ENCODE peak calls at places on chromosomes 3 and 15, in nine cellular contexts. G is fibroblast of lung; O is thoracic aorta; M is breast epithelium; K is CD8-positive, alpha-beta memory T cell; P is left ventricle myocardium inferior; Z is heart right ventricle; U is thyroid gland; H is psoas muscle. D is an unnamed sample. For H3K27me3, the result is how much of the 10 kb centered on the place peaks cover.

GRCh38 chr3:53941945-53942344 is 50.3 kb upstream of the SELENOK start:
- DNase-seq in U (no peak), M (no peak), O (no peak), H (no peak), K (no peak), Z (no peak), G (no peak), P (no peak), D (peak)

GRCh38 chr3:129343643-129344360 is 65.1 kb downstream of the HMCES start:
- DNase-seq in G (peak), Z (no peak), U (peak), P (no peak), O (no peak), M (no peak), H (peak), K (peak), D (peak)

GRCh38 chr15:58520464-58520863 is 88.7 kb downstream of the LIPC start:
- DNase-seq in U (no peak), O (no peak), M (no peak), H (no peak), P (no peak), K (no peak), G (no peak), Z (no peak), D (no peak)

GRCh38 chr15:100060276-100060926 is 281.4 kb downstream of the ADAMTS17 start:
- DNase-seq in Z (peak), O (peak), H (no peak), K (no peak), M (peak), P (no peak), G (no peak), U (peak), D (no peak)

GRCh38 chr15:51121118-51121517 is 26.4 kb upstream of the TNFAIP8L3 start:
- DNase-seq in M (no peak), O (peak), P (no peak), G (peak), H (no peak), U (no peak), Z (no peak), K (no peak), D (no peak)

GRCh38 chr3:87309601-87310000 is 33.2 kb upstream of the POU1F1 start:
- DNase-seq in M (no peak), O (no peak), H (no peak), Z (no peak), P (no peak), U (no peak), G (no peak), K (no peak), D (no peak)

GRCh38 chr3:106068386-106068785 is 199.6 kb upstream of the CBLB start:
- DNase-seq in G (peak), Z (peak), U (peak), P (no peak), O (no peak), H (no peak), K (no peak), M (no peak), D (no peak)

GRCh38 chr3:194395201-194395600 is 3.9 kb downstream of the GP5 start:
- DNase-seq in K (no peak), M (no peak), U (no peak), H (no peak), Z (no peak), P (no peak), G (peak), O (no peak), D (no peak)

GRCh38 chr15:69021895-69022294 is 7.4 kb downstream of the NOX5 start:
- DNase-seq in H (no peak), U (no peak), P (no peak), Z (no peak), K (no peak), M (no peak), G (no peak), O (no peak), D (no peak)

GRCh38 chr15:77118787-77119410 is 48.0 kb upstream of the TSPAN3 start:
- DNase-seq in H (no peak), G (peak), K (peak), U (peak), O (no peak), P (no peak), Z (peak), M (peak), D (no peak)

GRCh38 chr15:76116138-76116885 is 56.5 kb downstream of the TMEM266 start:
- DNase-seq in H (no peak), U (no peak), Z (no peak), G (no peak), M (no peak), P (no peak), O (no peak), K (no peak), D (peak)

GRCh38 chr3:111729087-111729846 is 129.8 kb upstream of the PHLDB2 start:
- DNase-seq in Z (peak), P (peak), M (no peak), O (peak), H (peak), U (peak), K (no peak), G (peak), D (no peak)

GRCh38 chr3:32450426-32450825 is 52.2 kb downstream of the CMTM6 start:
- DNase-seq in Z (no peak), O (no peak), K (no peak), G (no peak), P (no peak), H (no peak), M (no peak), U (no peak), D (no peak)

GRCh38 chr3:70433091-70433490 is 120.7 kb upstream of the MDFIC2 start:
- DNase-seq in M (no peak), K (no peak), U (no peak), O (no peak), Z (no peak), P (no peak), H (no peak), G (peak), D (no peak)

GRCh38 chr3:147409143-147410121 is at the start of gene ZIC1:
- DNase-seq in G (no peak), H (no peak), M (no peak), P (no peak), K (no peak), Z (no peak), U (no peak), O (no peak), D (peak)
- H3K27me3 ChIP-seq in G (half or more), H (under half), M (half or more), P (half or more), K (under half), Z (half or more), U (half or more), O (half or more), D (half or more)

DNA sequence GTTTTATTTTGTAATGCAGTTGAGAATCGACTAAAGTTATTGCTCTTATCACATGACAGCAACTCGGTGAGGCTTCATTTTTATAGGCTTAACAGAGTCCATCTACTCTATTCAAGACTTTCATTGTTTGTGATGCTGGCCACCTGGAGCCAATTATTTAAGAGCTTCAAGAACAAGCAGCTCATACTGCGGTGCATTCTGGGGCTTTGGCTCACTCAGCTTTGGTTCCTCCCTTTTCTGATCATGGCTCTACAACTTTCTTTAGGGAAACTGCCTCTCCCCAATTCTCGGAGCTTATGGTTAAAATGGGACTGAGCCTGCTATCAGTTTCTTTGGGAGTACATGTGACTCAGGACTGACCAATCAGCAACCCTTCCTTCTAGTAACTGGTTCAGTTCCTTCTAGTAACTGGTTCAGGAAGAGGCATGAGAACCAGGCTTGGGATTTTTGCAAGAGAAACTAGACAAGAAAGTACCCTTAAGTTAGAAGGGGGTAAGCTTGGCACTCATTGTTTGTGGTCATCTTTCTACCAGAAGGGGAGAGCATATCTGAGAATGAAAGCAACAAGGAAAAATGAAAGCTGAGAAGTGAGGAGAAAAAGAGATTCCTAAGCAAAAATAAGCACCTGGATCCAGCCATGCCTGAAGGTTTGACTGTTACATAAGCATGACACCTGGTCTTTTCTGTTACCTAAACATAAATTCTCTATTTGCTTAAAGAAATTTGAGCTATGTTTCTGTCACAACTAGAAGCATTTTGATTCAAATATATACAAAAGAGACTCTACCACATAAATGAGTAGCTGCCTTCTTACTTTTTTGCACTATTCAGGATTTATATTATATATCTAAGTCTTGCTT is 24.1 kb upstream of the ARHGEF3 start:
- DNase-seq in Z (no peak), P (no peak), O (no peak), G (peak), H (no peak), U (no peak), K (no peak), M (no peak), D (no peak)
- H3K4me3 ChIP-seq in Z (no peak), P (no peak), O (no peak), G (no peak), H (no peak), U (no peak), K (no peak), M (no peak), D (no peak)

GRCh38 chr3:13045904-13046568 is 27.2 kb downstream of the IQSEC1 start:
- DNase-seq in H (no peak), U (no peak), G (no peak), O (no peak), K (peak), M (no peak), Z (peak), P (no peak), D (no peak)

GRCh38 chr3:13045245-13045903 is 27.9 kb downstream of the IQSEC1 start:
- DNase-seq in G (no peak), M (no peak), K (no peak), P (no peak), Z (no peak), H (no peak), O (no peak), U (no peak), D (no peak)

GRCh38 chr3:13047296-13048165 is 25.7 kb downstream of the IQSEC1 start:
- DNase-seq in H (no peak), M (no peak), G (no peak), Z (no peak), U (no peak), P (no peak), K (no peak), O (no peak), D (no peak)

GRCh38 chr3:13044496-13045244 is 28.6 kb downstream of the IQSEC1 start:
- DNase-seq in M (no peak), K (no peak), H (no peak), U (no peak), P (no peak), Z (no peak), O (no peak), G (no peak), D (no peak)

GRCh38 chr3:13046569-13047279 is 26.5 kb downstream of the IQSEC1 start:
- DNase-seq in G (no peak), U (no peak), P (no peak), H (no peak), O (no peak), Z (no peak), K (no peak), M (no peak), D (no peak)
- H3K27me3 ChIP-seq in G (under half), U (under half), P (under half), H (under half), O (under half), Z (under half), K (under half), M (under half), D (under half)

GRCh38 chr15:40337597-40337996 is 3.1 kb downstream of the CCDC9B start:
- DNase-seq in M (no peak), P (no peak), O (no peak), K (no peak), G (no peak), U (no peak), Z (no peak), H (no peak), D (peak)
- H3K4me3 ChIP-seq in M (peak), P (peak), O (peak), K (no peak), G (no peak), U (no peak), Z (no peak), H (peak), D (no peak)

DNA sequence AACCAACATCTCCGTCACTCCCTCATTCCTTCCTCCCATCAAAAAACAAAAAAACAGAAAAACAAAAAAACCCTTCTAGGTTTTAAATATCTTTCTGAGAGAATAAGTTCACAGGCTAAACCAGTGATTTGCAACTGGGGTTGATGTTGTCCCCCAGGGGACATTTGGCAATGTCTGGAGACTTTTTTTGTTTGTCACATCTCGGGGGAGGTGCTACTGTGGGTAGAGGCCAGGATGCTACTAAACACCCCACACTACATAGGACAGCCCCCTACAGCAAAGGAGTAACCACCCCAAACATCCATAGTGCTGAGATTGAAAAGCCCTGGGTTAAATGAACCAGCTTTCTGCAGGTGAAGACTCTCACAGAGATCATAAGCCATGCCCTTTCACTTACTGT is 17.0 kb upstream of the PROK2 start:
- DNase-seq in H (no peak), P (no peak), Z (no peak), G (no peak), K (no peak), U (no peak), O (no peak), M (no peak), D (no peak)
- H3K27me3 ChIP-seq in H (under half), P (half or more), Z (under half), G (under half), K (under half), U (under half), O (under half), M (under half), D (under half)

DNA sequence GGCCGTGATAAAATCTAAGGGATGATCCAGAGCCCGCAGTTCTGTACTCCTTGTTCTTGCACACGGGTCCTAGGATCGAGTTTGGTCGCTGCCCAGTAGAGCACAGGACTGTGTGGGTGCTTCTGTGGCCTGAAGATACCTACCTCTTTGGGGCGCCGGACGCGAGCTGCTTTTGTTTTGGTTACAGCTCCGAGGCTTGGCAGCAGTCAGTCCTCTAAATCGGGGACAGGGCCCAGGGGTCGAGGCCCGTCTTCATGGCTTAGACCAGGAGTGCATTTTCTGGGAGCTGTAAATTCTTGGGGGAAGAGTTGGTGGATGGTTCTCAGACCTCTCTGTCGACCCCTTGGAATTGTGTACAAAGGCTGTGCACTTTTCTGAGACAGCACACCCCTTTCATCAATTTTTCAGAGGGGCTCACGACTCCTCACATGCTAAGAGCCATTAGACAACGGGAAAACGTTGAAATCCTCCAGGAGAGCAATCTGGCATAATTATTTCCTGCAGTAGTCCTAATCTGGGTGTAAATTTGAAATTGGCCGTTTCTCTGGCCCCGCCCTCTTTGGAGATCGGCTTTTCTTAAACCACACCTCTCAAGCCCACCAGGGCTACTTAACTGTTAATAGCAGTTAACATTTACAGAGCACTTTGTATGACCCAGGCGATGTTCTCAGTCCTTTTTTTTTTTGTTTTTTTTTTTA is 927 bp downstream of the CEP97 start:
- DNase-seq in K (no peak), G (peak), M (no peak), H (peak), Z (peak), P (peak), U (peak), O (no peak), D (peak)
- H3K4me3 ChIP-seq in K (peak), G (peak), M (peak), H (peak), Z (peak), P (peak), U (peak), O (peak), D (peak)

DNA sequence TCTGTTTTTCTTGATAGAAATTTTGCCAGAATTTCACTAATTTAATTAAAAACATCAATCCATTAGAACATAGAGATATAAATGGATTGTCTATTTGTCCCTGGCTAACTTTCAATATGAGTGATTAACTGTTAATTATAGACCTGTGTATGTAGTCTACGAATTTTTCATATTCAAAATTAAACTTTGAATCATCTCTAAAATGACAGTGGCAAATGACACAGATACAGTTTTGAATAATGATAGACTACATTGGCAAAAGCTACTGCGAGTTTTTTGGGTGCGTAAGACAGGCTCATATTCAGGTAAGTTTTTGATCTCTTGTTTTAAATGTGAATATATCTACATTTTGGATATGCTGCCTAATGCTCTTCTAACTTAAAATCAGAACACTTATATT is 86.0 kb upstream of the TBC1D5 start:
- DNase-seq in G (no peak), M (no peak), P (no peak), K (no peak), U (no peak), Z (no peak), O (no peak), H (no peak), D (no peak)
- H3K27me3 ChIP-seq in G (under half), M (under half), P (under half), K (under half), U (under half), Z (under half), O (under half), H (under half), D (under half)

GRCh38 chr3:186787642-186788481 is 4.5 kb downstream of the EIF4A2 start:
- DNase-seq in O (no peak), G (no peak), H (no peak), M (no peak), P (no peak), Z (no peak), K (no peak), U (no peak), D (no peak)
- H3K4me3 ChIP-seq in O (no peak), G (no peak), H (peak), M (peak), P (peak), Z (no peak), K (peak), U (no peak), D (no peak)

GRCh38 chr3:158108596-158108995 is 1.3 kb upstream of the RSRC1 start:
- DNase-seq in K (no peak), O (no peak), Z (no peak), M (no peak), H (no peak), P (no peak), G (no peak), U (no peak), D (no peak)

GRCh38 chr3:158109295-158109803 is 540 bp upstream of the RSRC1 start:
- DNase-seq in P (no peak), Z (no peak), M (no peak), O (no peak), G (no peak), K (no peak), H (no peak), U (no peak), D (no peak)

GRCh38 chr3:158106773-158107461 is 697 bp upstream of the SHOX2 start:
- DNase-seq in Z (no peak), O (no peak), P (no peak), U (no peak), H (no peak), G (no peak), K (no peak), M (no peak), D (peak)

GRCh38 chr3:158105710-158106438 is at the start of gene SHOX2:
- DNase-seq in H (peak), P (no peak), K (no peak), Z (peak), G (peak), U (no peak), M (no peak), O (no peak), D (peak)

GRCh38 chr3:158107508-158108095 is 1.4 kb upstream of the SHOX2 start:
- DNase-seq in H (no peak), K (no peak), O (no peak), U (no peak), G (no peak), P (no peak), Z (no peak), M (no peak), D (no peak)
- H3K27me3 ChIP-seq in H (under half), K (half or more), O (under half), U (half or more), G (under half), P (half or more), Z (half or more), M (half or more), D (half or more)

GRCh38 chr15:70267879-70268278 is 170.2 kb upstream of the TLE3 start:
- DNase-seq in U (no peak), H (no peak), P (no peak), Z (no peak), O (no peak), M (no peak), K (no peak), G (peak), D (no peak)
- H3K4me3 ChIP-seq in U (no peak), H (no peak), P (no peak), Z (no peak), O (no peak), M (no peak), K (no peak), G (no peak), D (no peak)